ENCODE peak calls at places on chromosomes 16 and 17, in four cellular contexts. I, J, F and D are unnamed samples.

GRCh38 chr17:72164340-72164739 is 43.5 kb downstream of the SOX9 start:
- DNase-seq in I (no peak), J (no peak), F (peak), D (no peak)

GRCh38 chr16:4261557-4262172 is 11.2 kb downstream of the TFAP4 start:
- DNase-seq in I (no peak), J (peak), F (peak), D (peak)

GRCh38 chr17:79544142-79544914 is 66.5 kb downstream of the RBFOX3 start:
- DNase-seq in I (no peak), J (no peak), F (no peak), D (no peak)

GRCh38 chr17:56886288-56886721 is 27.5 kb downstream of the TRIM25 start:
- DNase-seq in I (no peak), J (no peak), F (no peak), D (no peak)

GRCh38 chr16:81558077-81558443 is 113.5 kb downstream of the CMIP start:
- DNase-seq in I (no peak), J (no peak), F (no peak), D (no peak)

GRCh38 chr17:44093231-44093900 is 22.8 kb downstream of the G6PC3 start:
- DNase-seq in I (no peak), J (no peak), F (no peak), D (no peak)

GRCh38 chr16:19265531-19265930 is 20.0 kb upstream of the CLEC19A start:
- DNase-seq in I (no peak), J (no peak), F (no peak), D (no peak)

GRCh38 chr17:6496636-6497441 is 52.6 kb downstream of the PIMREG start:
- DNase-seq in I (no peak), J (peak), F (no peak), D (no peak)

DNA sequence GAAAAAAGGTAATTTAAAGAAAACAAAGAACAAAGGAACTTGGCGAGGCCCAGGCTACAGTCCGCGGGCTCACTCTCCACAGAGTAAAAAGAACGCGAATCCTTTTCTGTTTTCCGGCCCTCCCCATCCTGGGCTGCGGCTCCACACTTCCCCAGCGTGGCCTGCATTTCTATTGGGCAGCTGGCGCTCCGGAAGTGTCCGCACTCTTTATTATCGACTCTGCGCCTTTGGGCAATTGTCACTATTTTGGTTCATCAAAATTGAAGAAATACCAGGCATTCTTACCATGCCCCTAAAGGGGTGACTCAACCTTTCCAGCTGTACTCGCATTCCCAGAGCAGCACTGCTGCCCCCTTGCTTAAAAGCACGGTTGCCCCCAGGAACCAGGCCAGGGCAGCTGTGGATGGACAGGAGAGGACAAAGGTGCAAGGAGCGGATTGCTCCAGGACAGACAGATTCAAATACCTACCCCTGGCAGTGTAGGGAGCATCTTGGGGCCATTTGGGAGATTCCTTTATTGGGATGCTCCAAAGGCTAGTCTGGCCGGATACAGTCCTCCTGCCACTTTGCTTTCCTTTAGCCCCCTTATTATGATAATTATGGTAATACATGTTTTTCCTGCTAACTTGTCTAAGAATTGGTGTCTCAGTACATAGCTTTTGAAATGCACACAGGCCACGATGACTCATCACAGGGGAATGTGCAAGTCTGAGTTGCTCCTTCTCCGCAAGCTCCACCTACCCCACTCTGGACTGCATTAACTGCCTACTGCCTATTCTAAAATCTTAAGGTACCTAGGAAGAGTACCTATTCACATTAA is 985 bp upstream of the SLFN12 start:
- DNase-seq in I (peak), J (peak), F (peak), D (peak)
- TF ChIP-seq CTCF in I (no peak), J (peak), F (no peak), D (peak)

GRCh38 chr17:76737082-76737675 is at the start of gene SRSF2:
- DNase-seq in I (peak), J (peak), F (peak), D (peak)

GRCh38 chr17:76737676-76738467 is at the start of gene MFSD11:
- DNase-seq in I (peak), J (peak), F (peak), D (peak)

GRCh38 chr17:76735586-76736348 is 1.4 kb downstream of the SRSF2 start:
- DNase-seq in I (no peak), J (no peak), F (peak), D (no peak)

GRCh38 chr17:76735006-76735405 is 2.1 kb downstream of the SRSF2 start:
- DNase-seq in I (no peak), J (no peak), F (peak), D (no peak)

GRCh38 chr17:76736349-76737081 is 616 bp downstream of the SRSF2 start:
- DNase-seq in I (peak), J (peak), F (peak), D (peak)
- TF ChIP-seq CTCF in I (no peak), J (peak), F (peak), D (no peak)

GRCh38 chr17:9905902-9906301 is 831 bp upstream of the RCVRN start:
- DNase-seq in I (no peak), J (peak), F (peak), D (no peak)
- TF ChIP-seq CTCF in I (no peak), J (peak), F (peak), D (peak)

GRCh38 chr16:89945654-89946053 is 2.9 kb upstream of the DEF8 start:
- DNase-seq in I (no peak), J (no peak), F (no peak), D (no peak)
- TF ChIP-seq CTCF in I (no peak), J (peak), F (no peak), D (no peak)

DNA sequence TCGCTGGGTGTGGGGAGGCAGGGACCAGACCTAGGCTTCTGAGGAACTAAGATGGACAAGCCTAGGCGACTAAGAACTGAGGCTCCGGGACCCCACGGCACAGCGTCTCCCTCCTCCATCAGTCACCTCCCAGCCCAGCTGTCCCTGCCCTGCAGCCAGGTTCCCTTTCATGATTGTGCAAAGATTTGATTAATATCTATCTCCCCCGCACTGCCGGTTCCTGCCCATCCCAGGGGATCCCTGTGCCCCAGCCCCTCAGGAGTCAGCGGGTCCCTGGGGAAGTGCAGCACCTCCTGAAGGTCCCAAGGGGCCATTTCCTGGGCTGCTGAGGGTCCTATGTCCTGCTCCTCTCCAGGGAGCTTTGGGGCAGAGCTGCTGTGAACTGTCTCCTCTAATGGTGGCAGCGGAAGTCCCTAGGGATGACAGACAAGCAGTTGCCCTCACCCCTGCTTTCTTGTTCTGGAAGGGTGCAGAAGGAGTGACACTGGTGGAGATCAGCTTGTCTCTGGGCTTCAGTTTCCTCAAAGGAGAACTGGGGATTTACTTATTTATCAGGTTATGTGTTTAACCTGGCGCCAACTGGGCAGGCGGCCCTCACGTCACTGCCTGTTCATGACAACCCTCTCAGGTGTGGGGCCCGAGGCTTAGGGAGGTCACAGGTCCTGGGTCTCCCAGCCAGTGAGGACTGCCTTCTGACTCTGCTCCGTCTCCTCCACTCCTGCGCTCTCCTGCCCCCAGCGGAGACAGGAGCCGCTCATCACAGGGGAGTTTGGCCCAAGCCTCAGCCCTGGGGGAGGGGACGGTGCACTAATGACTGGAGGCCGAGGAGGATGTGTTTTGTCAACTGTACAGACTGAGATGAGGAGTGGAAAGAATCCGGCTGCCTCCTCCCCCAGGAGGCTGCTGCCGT is 1.9 kb upstream of the C16orf74 start:
- DNase-seq in I (peak), J (peak), F (peak), D (no peak)
- TF ChIP-seq CTCF in I (peak), J (peak), F (no peak), D (peak)

DNA sequence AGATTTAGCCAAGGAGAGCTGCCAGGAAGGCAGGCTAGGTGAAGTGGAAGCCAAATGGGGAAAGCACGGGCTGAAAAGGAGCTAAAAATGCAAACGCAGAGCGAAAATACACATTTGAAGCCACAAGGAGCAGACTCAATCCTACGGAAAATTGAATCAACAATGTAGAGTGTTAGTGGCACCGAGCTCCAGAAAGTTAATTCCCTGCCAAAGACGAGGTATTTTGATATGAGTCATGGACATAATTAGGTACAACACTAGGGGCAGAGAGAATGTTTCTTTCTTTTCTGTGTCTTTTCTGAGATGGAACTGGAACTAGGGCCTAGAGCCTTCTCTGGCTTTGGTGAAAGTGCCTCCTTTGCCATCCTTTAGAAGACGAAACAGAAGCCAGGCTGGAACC is 20.7 kb downstream of the GSG1L start:
- DNase-seq in I (no peak), J (no peak), F (no peak), D (no peak)
- TF ChIP-seq CTCF in I (no peak), J (no peak), F (no peak), D (no peak)